ENCODE peak calls at places on chromosomes 7 and 10, in seven cellular contexts. P is HCT116, I is adrenal gland, G is heart left ventricle, B is Peyer's patch, D is sigmoid colon, O is endothelial cell of umbilical vein. E is an unnamed sample.

GRCh38 chr7:101538596-101539459 is 90.3 kb downstream of the MYL10 start:
- DNase-seq in P (peak), I (peak), G (peak), B (peak), D (no peak), O (peak), E (peak)

GRCh38 chr7:53191836-53192443 is 156.5 kb downstream of the POM121L12 start:
- DNase-seq in P (no peak), I (no peak), G (no peak), B (no peak), D (no peak), O (peak), E (no peak)

GRCh38 chr7:25802473-25802872 is 349.5 kb upstream of the NFE2L3 start:
- DNase-seq in P (no peak), I (no peak), G (no peak), B (no peak), D (no peak), O (no peak), E (no peak)

GRCh38 chr10:76086571-76087260 is 655.3 kb downstream of the LRMDA start:
- DNase-seq in P (no peak), I (peak), G (peak), B (no peak), D (peak), O (no peak), E (no peak)

GRCh38 chr10:118763202-118763988 is 8.6 kb upstream of the CACUL1 start:
- DNase-seq in P (no peak), I (no peak), G (no peak), B (no peak), D (no peak), O (no peak), E (no peak)

GRCh38 chr10:106181491-106181890 is 983.0 kb downstream of the SORCS1 start:
- DNase-seq in P (no peak), I (no peak), G (no peak), B (no peak), D (no peak), O (no peak), E (no peak)

GRCh38 chr7:158586499-158587191 is 978 bp downstream of the PTPRN2 start:
- DNase-seq in P (no peak), I (peak), G (no peak), B (no peak), D (no peak), O (no peak), E (no peak)

GRCh38 chr7:147595076-147595475 is 995.5 kb upstream of the C7orf33 start:
- DNase-seq in P (no peak), I (no peak), G (no peak), B (no peak), D (no peak), O (no peak), E (no peak)

GRCh38 chr10:117226813-117227451 is 14.0 kb upstream of the SLC18A2 start:
- DNase-seq in P (peak), I (no peak), G (no peak), B (no peak), D (no peak), O (peak), E (peak)

GRCh38 chr7:141039366-141039765 is 24.6 kb upstream of the MRPS33 start:
- DNase-seq in P (no peak), I (no peak), G (no peak), B (no peak), D (no peak), O (no peak), E (no peak)

GRCh38 chr10:22468570-22469320 is 123.4 kb downstream of the SPAG6 start:
- DNase-seq in P (no peak), I (no peak), G (no peak), B (no peak), D (no peak), O (no peak), E (no peak)

GRCh38 chr7:5711419-5711818 is 70.0 kb downstream of the RNF216 start:
- DNase-seq in P (no peak), I (no peak), G (no peak), B (no peak), D (no peak), O (no peak), E (no peak)

GRCh38 chr7:117157121-117157870 is 165.6 kb downstream of the WNT2 start:
- DNase-seq in P (no peak), I (peak), G (peak), B (no peak), D (no peak), O (peak), E (peak)

GRCh38 chr10:94623572-94623971 is 60.0 kb upstream of the CYP2C18 start:
- DNase-seq in P (no peak), I (no peak), G (no peak), B (no peak), D (no peak), O (no peak), E (no peak)

GRCh38 chr10:101694056-101694673 is 805 bp downstream of the FBXW4 start:
- DNase-seq in P (no peak), I (peak), G (peak), B (peak), D (peak), O (peak), E (peak)
- TF ChIP-seq POLR2A in P (peak), I (no peak), G (peak), B (no peak), D (no peak), O (peak), E (peak)

DNA sequence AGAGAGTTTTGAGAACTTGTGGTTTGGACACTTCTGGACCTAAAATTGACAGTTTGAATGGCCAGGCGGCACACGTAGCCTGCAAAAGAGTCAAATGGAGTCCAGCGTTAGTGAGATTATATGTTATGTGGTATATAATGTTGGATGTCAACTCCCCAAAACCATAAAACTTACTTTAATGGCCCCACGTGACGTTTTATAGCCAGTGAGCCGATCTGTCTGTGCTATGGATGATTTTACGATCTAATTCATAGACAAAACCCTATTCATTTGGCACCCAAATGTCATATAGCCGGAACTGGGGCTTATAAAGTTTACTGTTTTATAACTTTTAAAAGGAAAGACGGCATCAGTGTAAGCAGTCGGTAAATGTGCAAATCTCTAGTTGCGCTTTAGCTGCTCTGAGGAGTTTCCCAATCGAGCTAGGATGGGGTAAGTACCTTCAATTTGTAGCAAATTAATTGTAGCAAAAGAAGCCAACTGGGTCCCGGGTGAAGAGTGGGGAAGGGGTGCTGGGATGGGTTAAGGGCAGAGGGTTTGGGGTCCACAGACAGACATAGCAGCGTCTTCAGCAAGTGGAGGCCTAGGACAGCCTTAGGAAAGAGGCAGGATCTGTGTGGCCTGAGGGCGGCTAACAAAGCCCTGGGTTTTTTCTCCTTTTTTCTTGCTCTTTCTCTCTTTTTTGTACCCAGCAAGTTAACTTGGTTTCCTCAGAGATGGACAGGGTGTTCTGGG is 3.2 kb downstream of the HOXA5 start:
- DNase-seq in P (no peak), I (no peak), G (no peak), B (no peak), D (no peak), O (no peak), E (no peak)
- TF ChIP-seq POLR2A in P (no peak), I (no peak), G (no peak), B (peak), D (no peak), O (peak), E (no peak)

GRCh38 chr7:130141161-130141857 is 63.9 kb downstream of the TMEM209 start:
- DNase-seq in P (no peak), I (peak), G (peak), B (peak), D (peak), O (peak), E (peak)
- TF ChIP-seq POLR2A in P (no peak), I (no peak), G (no peak), B (no peak), D (no peak), O (peak), E (peak)

DNA sequence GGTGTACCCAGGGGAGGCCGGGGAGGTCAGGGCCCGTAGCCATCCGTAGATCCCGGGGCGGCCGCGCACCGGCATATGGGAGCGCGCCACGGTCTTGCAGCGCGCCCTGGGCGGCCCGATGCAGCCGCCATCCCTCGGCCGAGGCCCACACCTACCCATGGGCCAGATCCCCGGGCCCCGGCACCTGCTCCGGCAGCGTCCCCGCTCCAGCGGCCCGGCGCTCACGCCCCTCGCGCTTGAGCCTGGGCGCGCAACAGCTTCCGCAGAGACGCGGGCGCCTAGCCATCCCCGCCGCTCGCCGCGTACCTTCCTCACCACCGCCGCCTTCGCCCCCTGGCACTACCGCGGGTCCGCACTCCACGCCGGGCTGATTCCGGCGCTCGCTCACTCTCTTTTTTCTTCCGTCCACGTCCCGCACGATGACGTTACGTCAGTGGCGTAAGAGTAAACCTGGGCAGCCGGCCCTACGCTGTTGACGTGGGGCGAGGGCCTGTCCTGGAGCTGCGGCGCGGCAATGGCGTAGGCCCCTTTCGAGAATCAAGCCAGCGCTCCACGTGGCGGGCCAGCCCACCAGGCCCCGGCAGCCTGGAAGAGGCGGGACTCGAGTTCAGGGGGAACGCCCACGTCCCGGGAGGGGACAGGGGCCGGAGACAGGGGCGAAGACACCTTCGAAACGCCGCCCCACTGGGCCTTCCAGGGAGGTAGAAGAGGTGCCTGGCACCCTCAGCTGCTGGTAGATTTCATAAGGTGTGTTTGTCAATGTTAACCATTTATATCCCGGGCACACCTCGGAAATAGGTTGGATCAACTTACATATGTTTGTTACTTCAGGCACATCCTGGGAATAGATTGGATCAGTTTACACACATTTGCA is at the start of gene ALDH18A1:
- DNase-seq in P (peak), I (peak), G (peak), B (peak), D (peak), O (peak), E (peak)
- TF ChIP-seq POLR2A in P (peak), I (no peak), G (peak), B (peak), D (no peak), O (peak), E (no peak)

GRCh38 chr10:47016564-47016963 is 105.3 kb downstream of the PTPN20 start:
- DNase-seq in P (no peak), I (no peak), G (no peak), B (no peak), D (peak), O (no peak), E (no peak)
- TF ChIP-seq POLR2A in P (no peak), I (no peak), G (no peak), B (no peak), D (no peak), O (no peak), E (no peak)

GRCh38 chr10:103691723-103692380 is 163.5 kb downstream of the SH3PXD2A start:
- DNase-seq in P (no peak), I (no peak), G (peak), B (peak), D (no peak), O (no peak), E (no peak)
- TF ChIP-seq POLR2A in P (peak), I (no peak), G (no peak), B (no peak), D (no peak), O (no peak), E (no peak)